ENCODE peak calls at places on chromosomes 16 and 17, in four cellular contexts. K is endodermal cell, Y is GM04504, W is GM23248. O is an unnamed sample.

GRCh38 chr17:33712120-33712519 is 419.0 kb upstream of the ASIC2 start:
- DNase-seq in K (peak; percentile 71), Y (no peak), W (no peak), O (no peak)

GRCh38 chr16:16159662-16160061 is 63.6 kb downstream of the ABCC6 start:
- DNase-seq in K (no peak), Y (no peak), W (no peak), O (no peak)

GRCh38 chr17:20156196-20157077 is 147.3 kb downstream of the SPECC1 start:
- DNase-seq in K (peak; percentile 93), Y (no peak), W (peak; percentile 47), O (peak; percentile 90)

GRCh38 chr16:49601541-49601940 is 227.9 kb downstream of the C16orf78 start:
- DNase-seq in K (peak; percentile 32), Y (no peak), W (no peak), O (no peak)

GRCh38 chr17:39196820-39197331 is 593 bp downstream of the CACNB1 start:
- DNase-seq in K (peak; percentile 80), Y (no peak), W (peak; percentile 63), O (no peak)

GRCh38 chr17:81484195-81484979 is 28.2 kb downstream of the ACTG1 start:
- DNase-seq in K (peak; percentile 99), Y (no peak), W (peak; percentile 91), O (peak; percentile 78)

GRCh38 chr17:57561072-57561861 is 183.8 kb downstream of the CCDC182 start:
- DNase-seq in K (no peak), Y (no peak), W (no peak), O (no peak)

GRCh38 chr16:610513-611381 is 20.0 kb upstream of the WFIKKN1 start:
- DNase-seq in K (peak; percentile 92), Y (no peak), W (peak; percentile 52), O (peak; percentile 83)